ENCODE peak calls at places on chromosomes 11 and 22, in ten cellular contexts. J is CD8-positive, alpha-beta T cell; Y is NCI-H1417; N is myocyte; I is hypothalamus; K is neuronal stem cell; Z is NCI-H510A; H is pulmonary artery endothelial cell; B is tibial nerve; R is non-pigmented ciliary epithelial cell. T is an unnamed sample.

GRCh38 chr22:22397875-22398524 is 110.5 kb downstream of the ZNF280B start:
- DNase-seq in J (no peak), Y (no peak), N (peak), I (no peak), K (no peak), Z (no peak), H (no peak), B (no peak), R (no peak), T (peak)

GRCh38 chr11:134701564-134702165 is 289.6 kb upstream of the B3GAT1 start:
- DNase-seq in J (no peak), Y (peak), N (no peak), I (no peak), K (no peak), Z (no peak), H (no peak), B (no peak), R (no peak), T (no peak)

GRCh38 chr11:130652671-130653335 is 204.4 kb downstream of the ADAMTS15 start:
- DNase-seq in J (no peak), Y (no peak), N (no peak), I (no peak), K (no peak), Z (no peak), H (no peak), B (peak), R (no peak), T (no peak)

GRCh38 chr22:27825174-27825573 is 23.6 kb upstream of the MN1 start:
- DNase-seq in J (no peak), Y (no peak), N (no peak), I (no peak), K (no peak), Z (no peak), H (no peak), B (no peak), R (no peak), T (peak)

GRCh38 chr11:126637800-126638175 is 282.3 kb downstream of the ST3GAL4 start:
- DNase-seq in J (no peak), Y (no peak), N (peak), I (no peak), K (no peak), Z (no peak), H (no peak), B (no peak), R (peak), T (no peak)

GRCh38 chr11:2741377-2742131 is 41.8 kb upstream of the KCNQ1OT1 start:
- DNase-seq in J (no peak), Y (no peak), N (peak), I (no peak), K (no peak), Z (no peak), H (no peak), B (no peak), R (no peak), T (no peak)

GRCh38 chr22:33823552-33823951 is 96.7 kb downstream of the LARGE1 start:
- DNase-seq in J (no peak), Y (no peak), N (peak), I (no peak), K (no peak), Z (no peak), H (no peak), B (no peak), R (no peak), T (no peak)

GRCh38 chr11:60838132-60838531 is 3.8 kb upstream of the CCDC86 start:
- DNase-seq in J (no peak), Y (no peak), N (no peak), I (no peak), K (no peak), Z (no peak), H (no peak), B (no peak), R (no peak), T (no peak)

GRCh38 chr11:86523738-86524602 is 148.4 kb downstream of the ME3 start:
- DNase-seq in J (no peak), Y (no peak), N (peak), I (no peak), K (no peak), Z (no peak), H (peak), B (no peak), R (peak), T (peak)

GRCh38 chr11:83697518-83697917 is 411.4 kb upstream of the CCDC90B start:
- DNase-seq in J (no peak), Y (no peak), N (no peak), I (no peak), K (no peak), Z (no peak), H (no peak), B (no peak), R (no peak), T (no peak)

GRCh38 chr11:28086569-28086968 is 21.4 kb downstream of the KIF18A start:
- DNase-seq in J (no peak), Y (no peak), N (no peak), I (no peak), K (no peak), Z (no peak), H (no peak), B (no peak), R (peak), T (no peak)

GRCh38 chr22:49546811-49547585 is 280.7 kb downstream of the BRD1 start:
- DNase-seq in J (no peak), Y (no peak), N (no peak), I (no peak), K (no peak), Z (no peak), H (no peak), B (no peak), R (no peak), T (no peak)

GRCh38 chr11:64353761-64354506 is 5.0 kb upstream of the RPS6KA4 start:
- DNase-seq in J (no peak), Y (no peak), N (no peak), I (no peak), K (no peak), Z (no peak), H (no peak), B (no peak), R (no peak), T (no peak)

GRCh38 chr11:127639916-127640315 is 639.3 kb upstream of the KIRREL3 start:
- DNase-seq in J (no peak), Y (no peak), N (no peak), I (no peak), K (no peak), Z (no peak), H (no peak), B (no peak), R (no peak), T (peak)

GRCh38 chr22:31084811-31085492 is 3.8 kb downstream of the SMTN start:
- DNase-seq in J (peak), Y (no peak), N (peak), I (peak), K (peak), Z (no peak), H (no peak), B (peak), R (no peak), T (peak)

GRCh38 chr11:65867284-65868071 is 5.1 kb downstream of the EFEMP2 start:
- DNase-seq in J (no peak), Y (no peak), N (no peak), I (no peak), K (peak), Z (no peak), H (no peak), B (no peak), R (no peak), T (peak)

GRCh38 chr11:17352925-17353227 is 1.3 kb downstream of the NCR3LG1 start:
- DNase-seq in J (no peak), Y (peak), N (no peak), I (no peak), K (no peak), Z (peak), H (no peak), B (peak), R (no peak), T (peak)

GRCh38 chr11:22752908-22753310 is 76.7 kb downstream of the SVIP start:
- DNase-seq in J (no peak), Y (peak), N (no peak), I (no peak), K (no peak), Z (no peak), H (no peak), B (no peak), R (no peak), T (peak)

GRCh38 chr11:58061813-58062212 is 31.1 kb downstream of the OR6Q1 start:
- DNase-seq in J (no peak), Y (no peak), N (no peak), I (no peak), K (no peak), Z (no peak), H (no peak), B (no peak), R (no peak), T (no peak)

GRCh38 chr22:27866136-27867091 is 52.6 kb downstream of the PITPNB start:
- DNase-seq in J (no peak), Y (no peak), N (peak), I (no peak), K (no peak), Z (no peak), H (no peak), B (peak), R (peak), T (no peak)

GRCh38 chr11:35061516-35062440 is 77.2 kb upstream of the CD44 start:
- DNase-seq in J (no peak), Y (no peak), N (no peak), I (no peak), K (no peak), Z (no peak), H (no peak), B (no peak), R (no peak), T (peak)

GRCh38 chr22:24812950-24813349 is 6.9 kb downstream of the SGSM1 start:
- DNase-seq in J (no peak), Y (no peak), N (no peak), I (no peak), K (no peak), Z (no peak), H (no peak), B (no peak), R (no peak), T (no peak)

GRCh38 chr11:30758946-30759501 is 172.9 kb upstream of the MPPED2 start:
- DNase-seq in J (no peak), Y (no peak), N (no peak), I (no peak), K (no peak), Z (no peak), H (no peak), B (no peak), R (no peak), T (peak)

GRCh38 chr11:66218026-66218425 is 50.4 kb upstream of the RAB1B start:
- DNase-seq in J (no peak), Y (no peak), N (no peak), I (no peak), K (no peak), Z (no peak), H (no peak), B (no peak), R (no peak), T (no peak)

GRCh38 chr22:48496226-48496845 is 1331.3 kb downstream of the BRD1 start:
- DNase-seq in J (no peak), Y (no peak), N (no peak), I (no peak), K (no peak), Z (no peak), H (no peak), B (no peak), R (no peak), T (no peak)

GRCh38 chr11:84824624-84825023 is 802.5 kb downstream of the DLG2 start:
- DNase-seq in J (no peak), Y (no peak), N (peak), I (no peak), K (no peak), Z (no peak), H (no peak), B (no peak), R (no peak), T (no peak)

GRCh38 chr11:117993988-117994741 is 8.0 kb downstream of the IL10RA start:
- DNase-seq in J (no peak), Y (no peak), N (no peak), I (no peak), K (no peak), Z (no peak), H (no peak), B (peak), R (no peak), T (peak)

GRCh38 chr11:121654506-121655480 is 202.0 kb upstream of the SORL1-AS1 start:
- DNase-seq in J (no peak), Y (no peak), N (no peak), I (no peak), K (no peak), Z (no peak), H (no peak), B (no peak), R (no peak), T (peak)

GRCh38 chr11:68601147-68601546 is 83.2 kb upstream of the GAL start:
- DNase-seq in J (no peak), Y (no peak), N (no peak), I (no peak), K (no peak), Z (no peak), H (no peak), B (no peak), R (no peak), T (no peak)

GRCh38 chr11:2207212-2207611 is 35.6 kb upstream of the TH start:
- DNase-seq in J (no peak), Y (no peak), N (no peak), I (no peak), K (no peak), Z (no peak), H (no peak), B (no peak), R (no peak), T (no peak)

GRCh38 chr11:72624496-72625201 is 49.6 kb downstream of the PDE2A start:
- DNase-seq in J (no peak), Y (no peak), N (no peak), I (no peak), K (no peak), Z (no peak), H (peak), B (peak), R (no peak), T (no peak)

GRCh38 chr22:24554316-24555159 is at the start of gene GUCD1:
- DNase-seq in J (no peak), Y (no peak), N (peak), I (no peak), K (no peak), Z (no peak), H (no peak), B (no peak), R (no peak), T (peak)

GRCh38 chr11:43837879-43838278 is 42.8 kb upstream of the ALKBH3 start:
- DNase-seq in J (no peak), Y (no peak), N (peak), I (no peak), K (no peak), Z (no peak), H (no peak), B (no peak), R (no peak), T (no peak)

GRCh38 chr22:28230682-28231081 is 311.6 kb upstream of the PITPNB start:
- DNase-seq in J (no peak), Y (no peak), N (no peak), I (no peak), K (no peak), Z (no peak), H (no peak), B (no peak), R (no peak), T (no peak)

GRCh38 chr11:111797145-111797581 is 31.0 kb upstream of the PPP2R1B start:
- DNase-seq in J (no peak), Y (no peak), N (no peak), I (no peak), K (no peak), Z (no peak), H (no peak), B (no peak), R (no peak), T (peak)